ENCODE peak calls at places on chromosomes 1 and 21, in nine cellular contexts. Z is skeletal muscle cell; W is endothelial cell; N is epithelial cell of esophagus; P is stimulated activated CD4-positive, alpha-beta T cell treated with anti-CD3 and anti-CD28 coated beads, Interleukin-1b, Interleukin-23, amount 100 ng/mL, for 1 hour; O is EH; T is ELF-1; K is NCI-H1105; H is H54. M is an unnamed sample.

GRCh38 chr21:26177187-26177586 is 6.6 kb upstream of the APP start:
- DNase-seq in K (no peak), Z (peak), P (no peak), O (peak), N (no peak), H (no peak), W (no peak), T (no peak), M (no peak)

GRCh38 chr1:54854376-54855020 is 32.5 kb downstream of the DHCR24 start:
- DNase-seq in O (peak), K (no peak), W (no peak), Z (no peak), H (no peak), T (no peak), N (no peak), P (no peak), M (no peak)

GRCh38 chr1:243910612-243911011 is 60.6 kb upstream of the AKT3 start:
- DNase-seq in H (no peak), W (no peak), P (no peak), O (no peak), Z (no peak), T (no peak), N (no peak), K (no peak), M (no peak)

GRCh38 chr1:152107984-152108898 is 7.0 kb downstream of the TCHH start:
- DNase-seq in K (no peak), W (peak), T (peak), O (peak), P (no peak), Z (no peak), N (peak), H (no peak), M (peak)

GRCh38 chr1:49765034-49765433 is 258.7 kb downstream of the AGBL4 start:
- DNase-seq in T (peak), W (no peak), P (no peak), Z (no peak), N (peak), H (no peak), K (no peak), O (no peak), M (no peak)

GRCh38 chr1:43651188-43651587 is 1.2 kb downstream of the KDM4A start:
- DNase-seq in T (peak), Z (no peak), W (no peak), N (peak), K (no peak), H (no peak), P (no peak), O (no peak), M (no peak)

GRCh38 chr1:66330711-66331110 is 203.2 kb upstream of the SGIP1 start:
- DNase-seq in H (no peak), N (no peak), K (no peak), P (no peak), W (no peak), O (peak), T (no peak), Z (no peak), M (no peak)

GRCh38 chr21:45982758-45983731 is 1.5 kb downstream of the COL6A1 start:
- DNase-seq in O (peak), H (no peak), W (peak), Z (no peak), T (peak), N (no peak), K (no peak), P (no peak), M (no peak)

GRCh38 chr1:27503961-27504587 is 14.1 kb upstream of the WASF2 start:
- DNase-seq in N (no peak), P (no peak), T (no peak), O (no peak), H (no peak), K (no peak), W (no peak), Z (no peak), M (peak)

GRCh38 chr1:118982816-118983557 is 5.2 kb downstream of the TBX15 start:
- DNase-seq in H (no peak), Z (no peak), P (no peak), W (no peak), O (no peak), N (no peak), T (no peak), K (no peak), M (no peak)

GRCh38 chr1:1144122-1144842 is 28.4 kb upstream of the C1orf159 start:
- DNase-seq in P (peak), H (no peak), K (peak), O (no peak), T (peak), N (peak), W (no peak), Z (no peak), M (no peak)